ENCODE peak calls at places on chromosomes 12 and 14, in eight cellular contexts. B is pancreas, R is amniotic stem cell, F is H4, E is GM12892, I is AG20443, L is astrocyte of the spinal cord, V is Calu3. W is an unnamed sample.

GRCh38 chr14:68518910-68519686 is 273.8 kb downstream of the ZFP36L1 start:
- DNase-seq in B (no peak), R (no peak), F (no peak), E (no peak), I (no peak), L (no peak), V (peak; percentile 69), W (no peak)

GRCh38 chr12:49540229-49541139 is 1.7 kb downstream of the KCNH3 start:
- DNase-seq in B (no peak), R (no peak), F (no peak), E (no peak), I (no peak), L (no peak), V (no peak), W (no peak)

GRCh38 chr12:29316772-29317171 is 64.2 kb downstream of the ERGIC2 start:
- DNase-seq in B (no peak), R (no peak), F (peak; percentile 13), E (no peak), I (peak; percentile 25), L (peak; percentile 84), V (no peak), W (peak; percentile 31)

GRCh38 chr12:74906224-74906623 is 303.4 kb downstream of the KCNC2 start:
- DNase-seq in B (no peak), R (no peak), F (peak; percentile 17), E (no peak), I (no peak), L (no peak), V (no peak), W (no peak)

GRCh38 chr14:66910306-66910705 is 278.9 kb upstream of the GARIN2 start:
- DNase-seq in B (no peak), R (no peak), F (no peak), E (no peak), I (peak; percentile 4), L (peak; percentile 11), V (no peak), W (no peak)

GRCh38 chr12:93824514-93825500 is 147.6 kb downstream of the CRADD start:
- DNase-seq in B (no peak), R (no peak), F (peak; percentile 20), E (no peak), I (no peak), L (peak; percentile 47), V (no peak), W (no peak)

GRCh38 chr14:51789631-51790030 is 70.8 kb upstream of the GNG2 start:
- DNase-seq in B (no peak), R (no peak), F (no peak), E (no peak), I (no peak), L (peak; percentile 43), V (no peak), W (no peak)

GRCh38 chr14:98953544-98954346 is 318.3 kb downstream of the BCL11B start:
- DNase-seq in B (no peak), R (no peak), F (peak; percentile 81), E (no peak), I (peak; percentile 81), L (peak; percentile 29), V (peak; percentile 53), W (no peak)

GRCh38 chr12:80040075-80040738 is 59.1 kb upstream of the OTOGL start:
- DNase-seq in B (no peak), R (no peak), F (peak; percentile 68), E (no peak), I (no peak), L (peak; percentile 72), V (no peak), W (no peak)

GRCh38 chr14:102295301-102295700 is 9.7 kb downstream of the MOK start:
- DNase-seq in B (no peak), R (no peak), F (no peak), E (no peak), I (peak; percentile 40), L (peak; percentile 47), V (no peak), W (no peak)

GRCh38 chr12:132602578-132603239 is 7.7 kb downstream of the LRCOL1 start:
- DNase-seq in B (peak; percentile 68), R (no peak), F (no peak), E (no peak), I (no peak), L (no peak), V (no peak), W (no peak)

GRCh38 chr14:47167407-47167806 is 508.0 kb downstream of the MDGA2 start:
- DNase-seq in B (no peak), R (no peak), F (no peak), E (no peak), I (no peak), L (no peak), V (no peak), W (no peak)

GRCh38 chr12:113190761-113191160 is 5.2 kb downstream of the RITA1 start:
- DNase-seq in B (no peak), R (no peak), F (peak; percentile 57), E (no peak), I (no peak), L (peak; percentile 16), V (no peak), W (no peak)

GRCh38 chr14:100140452-100141132 is 18.9 kb downstream of the DEGS2 start:
- DNase-seq in B (peak; percentile 55), R (no peak), F (no peak), E (no peak), I (no peak), L (peak; percentile 20), V (no peak), W (no peak)

GRCh38 chr12:106246891-106247730 is 709 bp downstream of the CKAP4 start:
- DNase-seq in B (peak; percentile 92), R (no peak), F (no peak), E (peak; percentile 60), I (peak; percentile 78), L (peak; percentile 72), V (peak; percentile 64), W (no peak)

GRCh38 chr14:74459289-74459946 is 33.4 kb upstream of the SYNDIG1L start:
- DNase-seq in B (no peak), R (peak; percentile 20), F (peak; percentile 75), E (peak; percentile 43), I (peak; percentile 93), L (peak; percentile 51), V (peak; percentile 64), W (no peak)

GRCh38 chr12:104835317-104835716 is 122.8 kb downstream of the SLC41A2 start:
- DNase-seq in B (no peak), R (no peak), F (no peak), E (no peak), I (no peak), L (no peak), V (no peak), W (no peak)

GRCh38 chr12:49588761-49589516 is 16.5 kb downstream of the FAM186B start:
- DNase-seq in B (no peak), R (no peak), F (no peak), E (no peak), I (peak; percentile 10), L (no peak), V (no peak), W (no peak)

GRCh38 chr14:39264057-39264456 is 30.3 kb downstream of the MIA2 start:
- DNase-seq in B (no peak), R (no peak), F (no peak), E (no peak), I (no peak), L (no peak), V (no peak), W (no peak)

W was measured in non-pigmented ciliary epithelial cell.